ENCODE peak calls at places on chromosomes 4 and X, in nine cellular contexts. One of them, this sample, is unnamed.

GRCh38 chr4:153156263-153156662 is 48.0 kb upstream of the TRIM2 start:
- DNase-seq in right lobe of liver: no peak
- DNase-seq in sigmoid colon: no peak
- DNase-seq in suprapubic skin: no peak
- DNase-seq in GM23248: peak; percentile 10
- DNase-seq in prostate gland: no peak
- DNase-seq in psoas muscle: no peak
- DNase-seq in naive thymus-derived CD4-positive, alpha-beta T cell: peak; percentile 38
- DNase-seq in GM12878: no peak
- DNase-seq in this sample: no peak

GRCh38 chr4:72886602-72887001 is 182.9 kb downstream of the COX18 start:
- DNase-seq in psoas muscle: no peak
- DNase-seq in right lobe of liver: no peak
- DNase-seq in naive thymus-derived CD4-positive, alpha-beta T cell: no peak
- DNase-seq in GM23248: peak; percentile 34
- DNase-seq in suprapubic skin: no peak
- DNase-seq in GM12878: no peak
- DNase-seq in prostate gland: no peak
- DNase-seq in sigmoid colon: no peak
- DNase-seq in this sample: no peak

GRCh38 chr4:140271553-140271952 is 101.9 kb upstream of the SCOC start:
- DNase-seq in GM12878: no peak
- DNase-seq in prostate gland: no peak
- DNase-seq in right lobe of liver: no peak
- DNase-seq in naive thymus-derived CD4-positive, alpha-beta T cell: no peak
- DNase-seq in GM23248: no peak
- DNase-seq in psoas muscle: no peak
- DNase-seq in sigmoid colon: no peak
- DNase-seq in suprapubic skin: no peak
- DNase-seq in this sample: no peak

GRCh38 chrX:118627084-118627758 is 100.2 kb upstream of the IL13RA1 start:
- DNase-seq in sigmoid colon: no peak
- DNase-seq in right lobe of liver: no peak
- DNase-seq in naive thymus-derived CD4-positive, alpha-beta T cell: no peak
- DNase-seq in GM12878: no peak
- DNase-seq in psoas muscle: no peak
- DNase-seq in suprapubic skin: no peak
- DNase-seq in prostate gland: no peak
- DNase-seq in GM23248: peak; percentile 25
- DNase-seq in this sample: no peak

GRCh38 chr4:107050525-107051135 is 14.5 kb upstream of the DKK2 start:
- DNase-seq in sigmoid colon: no peak
- DNase-seq in GM12878: no peak
- DNase-seq in psoas muscle: no peak
- DNase-seq in right lobe of liver: no peak
- DNase-seq in suprapubic skin: no peak
- DNase-seq in naive thymus-derived CD4-positive, alpha-beta T cell: no peak
- DNase-seq in GM23248: peak; percentile 44
- DNase-seq in prostate gland: no peak
- DNase-seq in this sample: no peak

GRCh38 chr4:52843958-52844357 is 18.2 kb upstream of the RASL11B start:
- DNase-seq in suprapubic skin: no peak
- DNase-seq in sigmoid colon: no peak
- DNase-seq in naive thymus-derived CD4-positive, alpha-beta T cell: no peak
- DNase-seq in psoas muscle: no peak
- DNase-seq in GM12878: no peak
- DNase-seq in GM23248: no peak
- DNase-seq in right lobe of liver: no peak
- DNase-seq in prostate gland: no peak
- DNase-seq in this sample: no peak

GRCh38 chr4:158996669-158997074 is 106.2 kb upstream of the RAPGEF2 start:
- DNase-seq in sigmoid colon: no peak
- DNase-seq in GM23248: peak; percentile 98
- DNase-seq in suprapubic skin: no peak
- DNase-seq in prostate gland: no peak
- DNase-seq in psoas muscle: no peak
- DNase-seq in naive thymus-derived CD4-positive, alpha-beta T cell: no peak
- DNase-seq in GM12878: no peak
- DNase-seq in right lobe of liver: no peak
- DNase-seq in this sample: no peak

GRCh38 chrX:100928660-100929613 is at the start of gene XKRX:
- DNase-seq in naive thymus-derived CD4-positive, alpha-beta T cell: peak; percentile 48
- DNase-seq in GM12878: no peak
- DNase-seq in prostate gland: peak; percentile 5
- DNase-seq in psoas muscle: peak; percentile 31
- DNase-seq in right lobe of liver: peak; percentile 45
- DNase-seq in GM23248: peak; percentile 53
- DNase-seq in suprapubic skin: peak; percentile 63
- DNase-seq in sigmoid colon: no peak
- DNase-seq in this sample: peak; percentile 66

GRCh38 chr4:146333187-146333894 is 119.0 kb downstream of the REELD1 start:
- DNase-seq in suprapubic skin: no peak
- DNase-seq in GM23248: peak; percentile 62
- DNase-seq in sigmoid colon: no peak
- DNase-seq in right lobe of liver: no peak
- DNase-seq in prostate gland: peak; percentile 16
- DNase-seq in GM12878: peak; percentile 59
- DNase-seq in psoas muscle: no peak
- DNase-seq in naive thymus-derived CD4-positive, alpha-beta T cell: no peak
- DNase-seq in this sample: no peak

DNA sequence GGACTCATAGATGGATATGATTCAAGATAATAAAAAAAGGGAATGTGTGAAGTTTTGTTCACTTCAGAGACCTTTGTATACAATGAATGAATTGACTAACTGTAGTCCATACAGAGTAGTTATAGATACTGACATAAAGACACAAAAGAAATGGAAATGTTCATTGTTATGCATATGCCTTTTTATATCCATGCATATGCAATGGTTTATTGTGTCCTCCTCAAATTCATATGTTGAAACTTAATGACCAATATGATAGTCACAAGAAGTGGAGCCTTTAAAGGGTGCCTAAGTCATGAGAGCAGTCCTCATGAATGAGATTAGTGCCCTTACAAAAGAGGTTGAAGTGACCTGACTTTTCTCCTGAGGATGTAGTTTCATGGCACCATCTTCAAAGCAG is 467.5 kb upstream of the NDST4 start:
- DNase-seq in prostate gland: no peak
- DNase-seq in suprapubic skin: no peak
- DNase-seq in right lobe of liver: no peak
- DNase-seq in GM23248: no peak
- DNase-seq in GM12878: no peak
- DNase-seq in psoas muscle: no peak
- DNase-seq in naive thymus-derived CD4-positive, alpha-beta T cell: no peak
- DNase-seq in sigmoid colon: no peak
- DNase-seq in this sample: no peak
- H3K27ac ChIP-seq in prostate gland: no peak overlapping the region
- H3K27ac ChIP-seq in suprapubic skin: no peak overlapping the region
- H3K27ac ChIP-seq in right lobe of liver: no peak overlapping the region
- H3K27ac ChIP-seq in GM23248: no peak overlapping the region
- H3K27ac ChIP-seq in GM12878: no peak overlapping the region
- H3K27ac ChIP-seq in psoas muscle: no peak overlapping the region
- H3K27ac ChIP-seq in naive thymus-derived CD4-positive, alpha-beta T cell: no peak overlapping the region
- H3K27ac ChIP-seq in sigmoid colon: no peak overlapping the region
- H3K27ac ChIP-seq in this sample: no peak overlapping the region

DNA sequence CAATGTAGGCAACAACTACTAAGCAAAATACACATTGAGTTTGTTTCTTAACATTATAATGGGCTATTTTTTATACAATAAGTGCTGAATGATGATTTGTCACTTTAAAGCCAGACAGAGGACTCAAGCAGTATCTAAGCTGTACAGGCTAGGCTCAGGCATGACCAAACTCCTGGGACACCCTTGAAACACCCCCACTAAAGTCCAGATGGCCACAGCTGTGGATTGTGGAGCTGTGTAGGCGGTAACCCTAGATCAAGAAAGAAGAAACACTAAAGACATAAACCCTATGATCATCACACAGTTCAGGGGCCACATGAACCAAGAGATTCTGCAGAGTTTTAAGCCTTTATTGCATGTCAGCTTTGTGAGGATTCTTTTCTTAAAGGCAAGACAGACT is 25.1 kb downstream of the TAB3 start:
- DNase-seq in suprapubic skin: no peak
- DNase-seq in GM23248: no peak
- DNase-seq in naive thymus-derived CD4-positive, alpha-beta T cell: no peak
- DNase-seq in GM12878: no peak
- DNase-seq in prostate gland: no peak
- DNase-seq in psoas muscle: no peak
- DNase-seq in right lobe of liver: no peak
- DNase-seq in sigmoid colon: no peak
- DNase-seq in this sample: no peak
- H3K9me3 ChIP-seq in suprapubic skin: no peaks in the 10 kb centered on the region
- H3K9me3 ChIP-seq in GM23248: no peaks in the 10 kb centered on the region
- H3K9me3 ChIP-seq in naive thymus-derived CD4-positive, alpha-beta T cell: no peaks in the 10 kb centered on the region
- H3K9me3 ChIP-seq in GM12878: no peaks in the 10 kb centered on the region
- H3K9me3 ChIP-seq in prostate gland: no peaks in the 10 kb centered on the region
- H3K9me3 ChIP-seq in psoas muscle: no peaks in the 10 kb centered on the region
- H3K9me3 ChIP-seq in right lobe of liver: no peaks in the 10 kb centered on the region
- H3K9me3 ChIP-seq in sigmoid colon: no peaks in the 10 kb centered on the region
- H3K9me3 ChIP-seq in this sample: no peaks in the 10 kb centered on the region

GRCh38 chr4:119655111-119655837 is 26.7 kb upstream of the PDE5A start:
- DNase-seq in naive thymus-derived CD4-positive, alpha-beta T cell: no peak
- DNase-seq in right lobe of liver: no peak
- DNase-seq in sigmoid colon: no peak
- DNase-seq in suprapubic skin: no peak
- DNase-seq in GM12878: no peak
- DNase-seq in GM23248: no peak
- DNase-seq in psoas muscle: no peak
- DNase-seq in prostate gland: no peak
- DNase-seq in this sample: no peak
- H3K27ac ChIP-seq in naive thymus-derived CD4-positive, alpha-beta T cell: no peak overlapping the region
- H3K27ac ChIP-seq in right lobe of liver: no peak overlapping the region
- H3K27ac ChIP-seq in sigmoid colon: no peak overlapping the region
- H3K27ac ChIP-seq in suprapubic skin: no peak overlapping the region
- H3K27ac ChIP-seq in GM12878: no peak overlapping the region
- H3K27ac ChIP-seq in GM23248: no peak overlapping the region
- H3K27ac ChIP-seq in psoas muscle: no peak overlapping the region
- H3K27ac ChIP-seq in prostate gland: no peak overlapping the region
- H3K27ac ChIP-seq in this sample: no peak overlapping the region

GRCh38 chr4:161496-162284 is 37.4 kb downstream of the ZNF718 start:
- DNase-seq in naive thymus-derived CD4-positive, alpha-beta T cell: no peak
- DNase-seq in right lobe of liver: no peak
- DNase-seq in GM12878: no peak
- DNase-seq in psoas muscle: no peak
- DNase-seq in sigmoid colon: no peak
- DNase-seq in prostate gland: no peak
- DNase-seq in suprapubic skin: no peak
- DNase-seq in GM23248: peak; percentile 0
- DNase-seq in this sample: no peak
- H3K9me3 ChIP-seq in naive thymus-derived CD4-positive, alpha-beta T cell: peaks cover 17% of the 10 kb centered on the region
- H3K9me3 ChIP-seq in right lobe of liver: peaks cover 44% of the 10 kb centered on the region
- H3K9me3 ChIP-seq in GM12878: peaks cover 30% of the 10 kb centered on the region
- H3K9me3 ChIP-seq in psoas muscle: peaks cover 98% of the 10 kb centered on the region
- H3K9me3 ChIP-seq in sigmoid colon: peaks cover 61% of the 10 kb centered on the region
- H3K9me3 ChIP-seq in prostate gland: peaks cover 9% of the 10 kb centered on the region
- H3K9me3 ChIP-seq in suprapubic skin: peaks cover 65% of the 10 kb centered on the region
- H3K9me3 ChIP-seq in GM23248: peaks cover 36% of the 10 kb centered on the region
- H3K9me3 ChIP-seq in this sample: peaks cover 29% of the 10 kb centered on the region

GRCh38 chrX:10174051-10174450 is 17.3 kb downstream of the CLCN4 start:
- DNase-seq in suprapubic skin: no peak
- DNase-seq in psoas muscle: no peak
- DNase-seq in prostate gland: no peak
- DNase-seq in naive thymus-derived CD4-positive, alpha-beta T cell: no peak
- DNase-seq in right lobe of liver: no peak
- DNase-seq in sigmoid colon: no peak
- DNase-seq in GM23248: no peak
- DNase-seq in GM12878: no peak
- DNase-seq in this sample: no peak
- H3K27ac ChIP-seq in suprapubic skin: no peak overlapping the region
- H3K27ac ChIP-seq in psoas muscle: peak overlapping the region; percentile 64
- H3K27ac ChIP-seq in prostate gland: no peak overlapping the region
- H3K27ac ChIP-seq in naive thymus-derived CD4-positive, alpha-beta T cell: no peak overlapping the region
- H3K27ac ChIP-seq in right lobe of liver: peak overlapping the region; percentile 70
- H3K27ac ChIP-seq in sigmoid colon: no peak overlapping the region
- H3K27ac ChIP-seq in GM23248: no peak overlapping the region
- H3K27ac ChIP-seq in GM12878: no peak overlapping the region
- H3K27ac ChIP-seq in this sample: peak overlapping the region; percentile 67

GRCh38 chr4:14607578-14607977 is 394.7 kb upstream of the CPEB2 start:
- DNase-seq in GM12878: no peak
- DNase-seq in sigmoid colon: no peak
- DNase-seq in GM23248: no peak
- DNase-seq in psoas muscle: no peak
- DNase-seq in right lobe of liver: no peak
- DNase-seq in suprapubic skin: no peak
- DNase-seq in naive thymus-derived CD4-positive, alpha-beta T cell: no peak
- DNase-seq in prostate gland: no peak
- DNase-seq in this sample: no peak
- H3K9me3 ChIP-seq in GM12878: no peaks in the 10 kb centered on the region
- H3K9me3 ChIP-seq in sigmoid colon: no peaks in the 10 kb centered on the region
- H3K9me3 ChIP-seq in GM23248: no peaks in the 10 kb centered on the region
- H3K9me3 ChIP-seq in psoas muscle: no peaks in the 10 kb centered on the region
- H3K9me3 ChIP-seq in right lobe of liver: no peaks in the 10 kb centered on the region
- H3K9me3 ChIP-seq in suprapubic skin: no peaks in the 10 kb centered on the region
- H3K9me3 ChIP-seq in naive thymus-derived CD4-positive, alpha-beta T cell: no peaks in the 10 kb centered on the region
- H3K9me3 ChIP-seq in prostate gland: no peaks in the 10 kb centered on the region
- H3K9me3 ChIP-seq in this sample: no peaks in the 10 kb centered on the region

GRCh38 chrX:78619829-78620228 is 39.3 kb downstream of the RTL3 start:
- DNase-seq in naive thymus-derived CD4-positive, alpha-beta T cell: no peak
- DNase-seq in right lobe of liver: no peak
- DNase-seq in suprapubic skin: no peak
- DNase-seq in sigmoid colon: no peak
- DNase-seq in psoas muscle: no peak
- DNase-seq in prostate gland: no peak
- DNase-seq in GM23248: peak; percentile 56
- DNase-seq in GM12878: no peak
- DNase-seq in this sample: no peak
- H3K27ac ChIP-seq in naive thymus-derived CD4-positive, alpha-beta T cell: no peak overlapping the region
- H3K27ac ChIP-seq in right lobe of liver: no peak overlapping the region
- H3K27ac ChIP-seq in suprapubic skin: no peak overlapping the region
- H3K27ac ChIP-seq in sigmoid colon: no peak overlapping the region
- H3K27ac ChIP-seq in psoas muscle: no peak overlapping the region
- H3K27ac ChIP-seq in prostate gland: no peak overlapping the region
- H3K27ac ChIP-seq in GM23248: no peak overlapping the region
- H3K27ac ChIP-seq in GM12878: no peak overlapping the region
- H3K27ac ChIP-seq in this sample: no peak overlapping the region

GRCh38 chrX:107135965-107136307 is 17.3 kb upstream of the RBM41 start:
- DNase-seq in psoas muscle: no peak
- DNase-seq in sigmoid colon: no peak
- DNase-seq in naive thymus-derived CD4-positive, alpha-beta T cell: no peak
- DNase-seq in suprapubic skin: no peak
- DNase-seq in GM23248: no peak
- DNase-seq in prostate gland: no peak
- DNase-seq in right lobe of liver: no peak
- DNase-seq in GM12878: no peak
- DNase-seq in this sample: no peak
- H3K9me3 ChIP-seq in psoas muscle: no peaks in the 10 kb centered on the region
- H3K9me3 ChIP-seq in sigmoid colon: no peaks in the 10 kb centered on the region
- H3K9me3 ChIP-seq in naive thymus-derived CD4-positive, alpha-beta T cell: no peaks in the 10 kb centered on the region
- H3K9me3 ChIP-seq in suprapubic skin: no peaks in the 10 kb centered on the region
- H3K9me3 ChIP-seq in GM23248: no peaks in the 10 kb centered on the region
- H3K9me3 ChIP-seq in prostate gland: no peaks in the 10 kb centered on the region
- H3K9me3 ChIP-seq in right lobe of liver: no peaks in the 10 kb centered on the region
- H3K9me3 ChIP-seq in GM12878: no peaks in the 10 kb centered on the region
- H3K9me3 ChIP-seq in this sample: no peaks in the 10 kb centered on the region

DNA sequence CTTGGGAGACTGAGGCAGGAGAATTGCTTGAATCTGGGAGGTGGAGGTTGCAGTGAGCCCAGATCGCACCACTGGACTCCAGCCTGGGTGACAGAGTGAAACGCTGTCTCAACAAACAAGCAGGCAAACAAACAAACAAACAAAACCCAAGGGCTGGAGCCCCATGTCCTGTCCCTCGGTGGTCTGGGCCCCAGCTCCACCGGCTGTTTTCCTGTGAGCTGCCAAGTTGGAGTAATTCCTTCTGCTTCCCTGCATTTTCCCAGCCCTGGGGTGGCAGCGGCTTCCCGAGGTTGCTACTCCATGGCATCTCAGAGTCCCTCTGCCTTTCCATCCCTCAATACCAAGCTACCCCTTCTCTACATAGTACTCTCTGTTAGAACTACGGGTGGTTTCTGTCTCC is 43.2 kb downstream of the RGS12 start:
- DNase-seq in right lobe of liver: no peak
- DNase-seq in sigmoid colon: no peak
- DNase-seq in naive thymus-derived CD4-positive, alpha-beta T cell: no peak
- DNase-seq in prostate gland: no peak
- DNase-seq in psoas muscle: no peak
- DNase-seq in GM23248: no peak
- DNase-seq in GM12878: no peak
- DNase-seq in suprapubic skin: no peak
- DNase-seq in this sample: no peak
- H3K27ac ChIP-seq in right lobe of liver: no peak overlapping the region
- H3K27ac ChIP-seq in sigmoid colon: no peak overlapping the region
- H3K27ac ChIP-seq in naive thymus-derived CD4-positive, alpha-beta T cell: no peak overlapping the region
- H3K27ac ChIP-seq in prostate gland: no peak overlapping the region
- H3K27ac ChIP-seq in psoas muscle: no peak overlapping the region
- H3K27ac ChIP-seq in GM23248: no peak overlapping the region
- H3K27ac ChIP-seq in GM12878: no peak overlapping the region
- H3K27ac ChIP-seq in suprapubic skin: no peak overlapping the region
- H3K27ac ChIP-seq in this sample: peak overlapping the region; percentile 2

This sample was measured in thyroid gland.